ENCODE peak calls at places on chromosomes 3 and 15, in eight cellular contexts. C is stomach, X is vagina, D is esophagus muscularis mucosa, B is K562, W is transverse colon, I is HCT116, L is SK-N-SH. H is an unnamed sample.

GRCh38 chr15:65318870-65319356 is 14.4 kb downstream of the RNU5B-1 start:
- DNase-seq in D (no peak), L (peak), X (no peak), W (peak), B (peak), C (peak), I (peak), H (no peak)

GRCh38 chr3:12221663-12222062 is 63.0 kb upstream of the TIMP4 start:
- DNase-seq in I (no peak), B (no peak), X (no peak), C (no peak), W (no peak), D (no peak), L (no peak), H (no peak)

GRCh38 chr3:156360992-156361391 is 193.9 kb downstream of the SSR3 start:
- DNase-seq in X (no peak), L (no peak), B (no peak), C (no peak), W (no peak), D (no peak), I (no peak), H (no peak)

GRCh38 chr3:84978833-84979232 is 20.0 kb downstream of the CADM2 start:
- DNase-seq in D (no peak), X (no peak), B (no peak), C (no peak), I (no peak), W (no peak), L (no peak), H (no peak)

GRCh38 chr15:39014682-39015081 is 450.1 kb upstream of the RASGRP1 start:
- DNase-seq in B (no peak), C (no peak), W (no peak), L (no peak), I (no peak), D (no peak), X (no peak), H (no peak)

GRCh38 chr3:160685144-160685766 is 8.3 kb downstream of the ARL14 start:
- DNase-seq in B (no peak), W (no peak), D (no peak), X (no peak), C (no peak), L (peak), I (no peak), H (no peak)

GRCh38 chr3:194270627-194271458 is 80.3 kb downstream of the CPN2 start:
- DNase-seq in D (peak), W (peak), B (no peak), X (no peak), C (peak), I (peak), L (peak), H (no peak)

GRCh38 chr3:15207836-15208504 is 1.9 kb downstream of the CAPN7 start:
- DNase-seq in I (no peak), X (no peak), L (no peak), D (no peak), B (no peak), W (no peak), C (no peak), H (no peak)

GRCh38 chr15:77421370-77421700 is 647 bp downstream of the HMG20A start:
- DNase-seq in I (no peak), L (peak), B (no peak), X (no peak), D (no peak), W (peak), C (no peak), H (no peak)

GRCh38 chr3:145243875-145244274 is 917.1 kb downstream of the PLOD2 start:
- DNase-seq in I (no peak), D (no peak), L (no peak), W (no peak), X (no peak), C (no peak), B (no peak), H (no peak)

GRCh38 chr15:52076889-52077781 is 35.4 kb downstream of the BCL2L10 start:
- DNase-seq in D (no peak), X (no peak), W (peak), L (no peak), B (no peak), I (peak), C (no peak), H (no peak)

GRCh38 chr3:56355570-56356185 is 112.6 kb downstream of the ERC2 start:
- DNase-seq in C (no peak), I (no peak), B (no peak), D (no peak), W (no peak), X (no peak), L (no peak), H (no peak)

GRCh38 chr15:72866086-72866646 is 82.6 kb upstream of the ADPGK start:
- DNase-seq in D (peak), I (no peak), W (no peak), C (no peak), B (no peak), X (no peak), L (no peak), H (no peak)

GRCh38 chr3:184659797-184660301 is 52.0 kb downstream of the MAGEF1 start:
- DNase-seq in I (no peak), C (no peak), X (no peak), B (peak), W (no peak), L (peak), D (no peak), H (no peak)

GRCh38 chr15:74264081-74264501 is 28.0 kb downstream of the CCDC33 start:
- DNase-seq in C (no peak), B (no peak), D (no peak), L (no peak), W (no peak), X (no peak), I (no peak), H (no peak)

GRCh38 chr3:111803123-111803593 is 55.9 kb upstream of the PHLDB2 start:
- DNase-seq in L (no peak), B (no peak), X (no peak), W (peak), D (peak), C (peak), I (peak), H (no peak)

GRCh38 chr15:75751901-75752300 is 39.3 kb upstream of the CSPG4 start:
- DNase-seq in X (no peak), I (no peak), D (no peak), L (no peak), C (no peak), B (no peak), W (no peak), H (no peak)

GRCh38 chr3:195249858-195250464 is 21.0 kb downstream of the XXYLT1 start:
- DNase-seq in W (no peak), L (no peak), B (no peak), X (peak), D (peak), I (no peak), C (no peak), H (no peak)

GRCh38 chr3:156744631-156745030 is 70.2 kb downstream of the TIPARP start:
- DNase-seq in B (no peak), C (no peak), X (no peak), L (no peak), W (no peak), D (peak), I (no peak), H (no peak)

GRCh38 chr15:64460737-64461576 is 579 bp downstream of the ZNF609 start:
- DNase-seq in C (no peak), I (peak), D (no peak), W (peak), L (peak), X (no peak), B (peak), H (no peak)

GRCh38 chr3:119769394-119770149 is 12.3 kb upstream of the NR1I2 start:
- DNase-seq in I (no peak), W (peak), X (no peak), C (no peak), L (no peak), B (no peak), D (no peak), H (no peak)

GRCh38 chr3:24237971-24238767 is 256.5 kb downstream of the THRB start:
- DNase-seq in L (peak), I (peak), B (peak), D (no peak), C (no peak), X (no peak), W (peak), H (no peak)
- TF ChIP-seq POLR2AphosphoS5 in L (peak), I (no peak), B (no peak), D (no peak), C (no peak), X (no peak), W (no peak), H (no peak)

DNA sequence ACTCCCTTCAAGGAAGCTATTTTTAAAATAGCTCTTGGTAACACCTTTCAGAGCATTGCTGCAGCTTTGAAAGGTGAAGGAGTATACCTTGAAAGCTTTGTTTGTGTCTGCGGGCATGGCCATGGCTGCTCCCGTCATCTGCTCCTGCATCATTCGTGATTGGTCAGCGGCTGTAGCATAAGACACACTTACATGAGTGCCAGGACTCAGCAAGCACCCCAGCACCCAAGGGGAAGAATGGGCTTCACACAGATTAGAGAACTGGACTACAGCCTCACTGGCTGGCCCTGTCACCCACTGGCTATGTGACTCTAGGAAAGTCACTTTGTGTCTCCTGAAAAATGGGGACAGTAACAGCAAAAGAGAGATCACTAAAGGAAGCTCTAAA is 17.0 kb downstream of the EMC3 start:
- DNase-seq in W (no peak), L (no peak), B (no peak), I (no peak), X (no peak), D (no peak), C (no peak), H (no peak)
- H3K4me3 ChIP-seq in W (no peak), L (no peak), B (no peak), I (no peak), X (no peak), D (no peak), C (no peak), H (no peak)

GRCh38 chr3:172153335-172153861 is 114.0 kb downstream of the FNDC3B start:
- DNase-seq in B (no peak), W (peak), C (peak), I (peak), D (peak), L (no peak), X (no peak), H (no peak)
- TF ChIP-seq POLR2AphosphoS5 in B (no peak), W (peak), C (peak), I (peak), D (peak), L (peak), X (peak), H (no peak)

GRCh38 chr15:85541744-85542143 is 161.3 kb downstream of the AKAP13 start:
- DNase-seq in C (no peak), W (no peak), B (no peak), D (no peak), X (no peak), I (no peak), L (no peak), H (no peak)

GRCh38 chr15:85545185-85545584 is 164.8 kb downstream of the AKAP13 start:
- DNase-seq in I (no peak), L (no peak), W (no peak), X (no peak), D (no peak), C (no peak), B (no peak), H (no peak)

GRCh38 chr15:85542895-85543331 is 162.5 kb downstream of the AKAP13 start:
- DNase-seq in I (no peak), L (no peak), B (no peak), W (no peak), D (no peak), X (no peak), C (no peak), H (no peak)

GRCh38 chr15:85542488-85542887 is 162.1 kb downstream of the AKAP13 start:
- DNase-seq in C (no peak), I (no peak), X (no peak), W (no peak), B (no peak), L (no peak), D (no peak), H (no peak)

GRCh38 chr15:85543741-85544155 is 163.3 kb downstream of the AKAP13 start:
- DNase-seq in C (peak), W (peak), B (no peak), X (no peak), D (peak), L (no peak), I (no peak), H (no peak)
- H3K4me3 ChIP-seq in C (peak), W (no peak), B (no peak), X (no peak), D (peak), L (no peak), I (no peak), H (no peak)

DNA sequence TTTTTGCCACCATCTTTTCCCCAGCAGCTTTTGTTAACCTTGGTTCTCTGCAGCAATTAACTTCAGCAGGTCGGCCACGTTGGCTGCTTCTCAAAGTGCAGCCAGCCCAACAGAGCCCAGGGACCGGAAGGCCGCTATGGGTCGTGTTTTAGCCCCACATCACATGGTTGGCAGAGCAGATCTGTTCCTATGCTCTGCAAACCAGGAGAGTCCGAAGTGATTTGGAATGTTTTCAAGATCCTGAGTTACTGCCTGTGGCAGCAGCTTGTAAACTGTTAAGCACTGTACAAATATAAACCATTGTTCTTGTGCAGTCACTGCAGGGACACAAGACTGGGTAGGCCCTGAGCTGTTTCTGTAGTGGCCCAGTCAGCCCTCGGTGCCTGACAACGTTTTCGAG is 69.6 kb upstream of the MYZAP start:
- DNase-seq in D (no peak), I (no peak), W (no peak), L (no peak), B (no peak), C (peak), X (no peak), H (no peak)
- TF ChIP-seq POLR2AphosphoS5 in D (no peak), I (no peak), W (no peak), L (no peak), B (no peak), C (no peak), X (no peak), H (no peak)

GRCh38 chr15:100207053-100207452 is 134.7 kb downstream of the ADAMTS17 start:
- DNase-seq in B (no peak), L (no peak), D (no peak), X (no peak), W (no peak), I (no peak), C (no peak), H (no peak)
- H3K4me3 ChIP-seq in B (no peak), L (no peak), D (no peak), X (no peak), W (no peak), I (no peak), C (no peak), H (no peak)

GRCh38 chr15:56244237-56244810 is 645 bp upstream of the RFX7 start:
- DNase-seq in W (peak), L (peak), I (no peak), X (no peak), B (peak), C (peak), D (peak), H (no peak)

GRCh38 chr15:56243117-56243773 is 434 bp downstream of the RFX7 start:
- DNase-seq in D (peak), X (no peak), L (peak), C (peak), W (peak), B (peak), I (no peak), H (no peak)

GRCh38 chr15:56243774-56244236 is at the start of gene RFX7:
- DNase-seq in I (no peak), X (no peak), D (no peak), C (peak), L (peak), W (peak), B (peak), H (no peak)

GRCh38 chr15:56245871-56246814 is 2.5 kb upstream of the RFX7 start:
- DNase-seq in C (peak), X (no peak), W (peak), B (peak), D (peak), L (peak), I (peak), H (peak)

GRCh38 chr15:56244811-56245576 is 1.3 kb upstream of the RFX7 start:
- DNase-seq in W (peak), B (peak), L (no peak), C (peak), D (no peak), X (no peak), I (no peak), H (no peak)
- TF ChIP-seq POLR2AphosphoS5 in W (no peak), B (no peak), L (no peak), C (no peak), D (no peak), X (no peak), I (no peak), H (no peak)

DNA sequence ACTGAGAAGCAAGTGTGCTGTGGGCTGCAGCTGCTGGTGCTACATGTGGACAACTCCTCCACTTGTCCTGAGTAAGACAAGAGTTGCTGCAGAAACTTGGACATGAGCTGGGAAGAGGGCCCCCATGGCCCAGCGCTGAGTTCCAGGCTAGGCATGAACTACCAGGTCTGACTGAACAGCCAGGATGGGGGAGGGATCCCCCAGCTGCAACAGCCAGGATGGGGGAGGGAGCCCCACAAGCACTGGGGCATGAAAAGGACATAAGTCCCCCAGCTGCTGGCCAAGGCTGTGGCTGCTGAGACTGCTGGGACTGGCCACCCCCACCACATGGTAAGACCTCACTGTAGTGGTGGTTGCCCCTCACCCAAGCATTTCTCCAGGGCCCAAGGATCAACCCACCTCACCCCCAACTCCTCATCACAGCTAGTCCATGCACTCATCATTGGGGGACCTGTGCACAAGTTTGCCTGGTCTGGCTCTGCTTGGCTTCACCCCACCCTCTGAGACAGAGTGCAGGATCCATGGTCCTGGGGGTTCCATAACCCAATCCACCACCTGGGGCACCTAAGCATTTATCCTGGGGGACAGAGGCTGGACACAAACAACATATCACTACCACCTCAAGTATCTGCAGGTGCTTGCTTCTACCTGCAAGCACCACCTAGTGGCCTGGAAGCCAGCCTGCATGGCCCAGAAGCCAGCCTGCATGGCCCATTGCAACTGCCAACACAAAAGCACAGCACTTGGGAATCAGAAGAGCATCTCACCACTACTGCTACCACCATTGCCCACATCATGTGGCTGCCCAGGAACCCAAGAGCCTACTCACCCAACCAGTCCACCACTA is 84.5 kb upstream of the STT3B start:
- DNase-seq in X (no peak), I (peak), B (peak), W (peak), C (peak), L (no peak), D (no peak), H (no peak)
- H3K4me3 ChIP-seq in X (no peak), I (no peak), B (no peak), W (no peak), C (no peak), L (no peak), D (no peak), H (no peak)

GRCh38 chr15:41603941-41604660 is 45.1 kb downstream of the TYRO3 start:
- DNase-seq in L (peak), W (peak), X (no peak), B (peak), D (no peak), I (peak), C (peak), H (no peak)
- TF ChIP-seq POLR2AphosphoS5 in L (no peak), W (no peak), X (no peak), B (no peak), D (no peak), I (peak), C (peak), H (no peak)